ENCODE peak calls at places on chromosomes 6 and 20, in five cellular contexts. One of them, this sample, is unnamed.

GRCh38 chr6:40410792-40411191 is 176.4 kb downstream of the LRFN2 start:
- DNase-seq in left lung: no peak
- DNase-seq in AG04449: no peak
- DNase-seq in right cardiac atrium: no peak
- DNase-seq in upper lobe of right lung: no peak
- DNase-seq in this sample: no peak

GRCh38 chr20:3919352-3919751 is 30.2 kb downstream of the PANK2 start:
- DNase-seq in AG04449: peak; percentile 53
- DNase-seq in left lung: no peak
- DNase-seq in right cardiac atrium: no peak
- DNase-seq in upper lobe of right lung: no peak
- DNase-seq in this sample: no peak

GRCh38 chr6:5365430-5366195 is 104.3 kb downstream of the FARS2 start:
- DNase-seq in left lung: no peak
- DNase-seq in upper lobe of right lung: no peak
- DNase-seq in AG04449: no peak
- DNase-seq in right cardiac atrium: no peak
- DNase-seq in this sample: no peak

GRCh38 chr6:4349323-4349722 is 213.9 kb upstream of the ECI2 start:
- DNase-seq in AG04449: no peak
- DNase-seq in right cardiac atrium: no peak
- DNase-seq in left lung: no peak
- DNase-seq in upper lobe of right lung: no peak
- DNase-seq in this sample: no peak

GRCh38 chr20:366042-366718 is 14.4 kb upstream of the TRIB3 start:
- DNase-seq in left lung: no peak
- DNase-seq in upper lobe of right lung: no peak
- DNase-seq in AG04449: no peak
- DNase-seq in right cardiac atrium: no peak
- DNase-seq in this sample: peak; percentile 76

GRCh38 chr20:17848649-17849048 is 119.9 kb downstream of the SNX5 start:
- DNase-seq in right cardiac atrium: no peak
- DNase-seq in upper lobe of right lung: no peak
- DNase-seq in left lung: no peak
- DNase-seq in AG04449: no peak
- DNase-seq in this sample: no peak

GRCh38 chr6:119020597-119021561 is 57.6 kb downstream of the FAM184A start:
- DNase-seq in right cardiac atrium: no peak
- DNase-seq in upper lobe of right lung: no peak
- DNase-seq in left lung: no peak
- DNase-seq in AG04449: no peak
- DNase-seq in this sample: no peak

GRCh38 chr20:41456341-41456740 is 89.7 kb upstream of the EMILIN3 start:
- DNase-seq in left lung: no peak
- DNase-seq in upper lobe of right lung: no peak
- DNase-seq in AG04449: peak; percentile 12
- DNase-seq in right cardiac atrium: no peak
- DNase-seq in this sample: no peak

GRCh38 chr20:11569163-11569562 is 348.5 kb upstream of the BTBD3 start:
- DNase-seq in right cardiac atrium: no peak
- DNase-seq in left lung: no peak
- DNase-seq in AG04449: no peak
- DNase-seq in upper lobe of right lung: no peak
- DNase-seq in this sample: no peak

GRCh38 chr6:154410215-154410614 is 53.6 kb upstream of the IPCEF1 start:
- DNase-seq in right cardiac atrium: no peak
- DNase-seq in AG04449: no peak
- DNase-seq in left lung: no peak
- DNase-seq in upper lobe of right lung: no peak
- DNase-seq in this sample: no peak

GRCh38 chr6:143514996-143515760 is 3.7 kb upstream of the FUCA2 start:
- DNase-seq in AG04449: no peak
- DNase-seq in left lung: no peak
- DNase-seq in right cardiac atrium: peak; percentile 86
- DNase-seq in upper lobe of right lung: no peak
- DNase-seq in this sample: no peak

GRCh38 chr6:20182926-20183521 is 29.2 kb downstream of the MBOAT1 start:
- DNase-seq in left lung: no peak
- DNase-seq in AG04449: no peak
- DNase-seq in right cardiac atrium: peak; percentile 69
- DNase-seq in upper lobe of right lung: peak; percentile 80
- DNase-seq in this sample: peak; percentile 69

GRCh38 chr20:58649288-58650180 is 1.5 kb upstream of the STX16 start:
- DNase-seq in left lung: peak; percentile 88
- DNase-seq in upper lobe of right lung: peak; percentile 73
- DNase-seq in right cardiac atrium: peak; percentile 79
- DNase-seq in AG04449: no peak
- DNase-seq in this sample: no peak

GRCh38 chr20:53914091-53914860 is 156.1 kb downstream of the BCAS1 start:
- DNase-seq in AG04449: no peak
- DNase-seq in right cardiac atrium: no peak
- DNase-seq in left lung: no peak
- DNase-seq in upper lobe of right lung: no peak
- DNase-seq in this sample: no peak
- H3K4me3 ChIP-seq in AG04449: no peak overlapping the region
- H3K4me3 ChIP-seq in right cardiac atrium: no peak overlapping the region
- H3K4me3 ChIP-seq in left lung: no peak overlapping the region
- H3K4me3 ChIP-seq in upper lobe of right lung: no peak overlapping the region
- H3K4me3 ChIP-seq in this sample: no peak overlapping the region

GRCh38 chr6:26088344-26088743 is 1.1 kb downstream of the HFE start:
- DNase-seq in upper lobe of right lung: no peak
- DNase-seq in AG04449: no peak
- DNase-seq in right cardiac atrium: no peak
- DNase-seq in left lung: no peak
- DNase-seq in this sample: no peak
- H3K4me3 ChIP-seq in upper lobe of right lung: peak overlapping the region; percentile 74
- H3K4me3 ChIP-seq in AG04449: peak overlapping the region; percentile 73
- H3K4me3 ChIP-seq in right cardiac atrium: peak overlapping the region; percentile 89
- H3K4me3 ChIP-seq in left lung: peak overlapping the region; percentile 65
- H3K4me3 ChIP-seq in this sample: no peak overlapping the region

GRCh38 chr6:166586424-166587156 is at the start of gene RAMACL:
- DNase-seq in left lung: no peak
- DNase-seq in right cardiac atrium: no peak
- DNase-seq in upper lobe of right lung: no peak
- DNase-seq in AG04449: no peak
- DNase-seq in this sample: no peak
- H3K4me3 ChIP-seq in left lung: no peak within 1 kb of the TSS
- H3K4me3 ChIP-seq in right cardiac atrium: no peak within 1 kb of the TSS
- H3K4me3 ChIP-seq in upper lobe of right lung: no peak within 1 kb of the TSS
- H3K4me3 ChIP-seq in AG04449: no peak within 1 kb of the TSS
- H3K4me3 ChIP-seq in this sample: no peak within 1 kb of the TSS

GRCh38 chr20:21511485-21511849 is 2.4 kb downstream of the NKX2-2 start:
- DNase-seq in upper lobe of right lung: no peak
- DNase-seq in right cardiac atrium: no peak
- DNase-seq in left lung: no peak
- DNase-seq in AG04449: no peak
- DNase-seq in this sample: no peak

GRCh38 chr20:21511850-21512633 is 1.8 kb downstream of the NKX2-2 start:
- DNase-seq in right cardiac atrium: no peak
- DNase-seq in upper lobe of right lung: no peak
- DNase-seq in left lung: peak; percentile 73
- DNase-seq in AG04449: no peak
- DNase-seq in this sample: no peak

GRCh38 chr20:21513881-21514540 is at the start of gene NKX2-2:
- DNase-seq in left lung: peak; percentile 57
- DNase-seq in AG04449: no peak
- DNase-seq in upper lobe of right lung: no peak
- DNase-seq in right cardiac atrium: no peak
- DNase-seq in this sample: no peak

GRCh38 chr20:21513181-21513663 is 642 bp downstream of the NKX2-2 start:
- DNase-seq in left lung: peak; percentile 65
- DNase-seq in upper lobe of right lung: no peak
- DNase-seq in AG04449: no peak
- DNase-seq in right cardiac atrium: no peak
- DNase-seq in this sample: no peak

GRCh38 chr20:21512634-21513180 is 1.2 kb downstream of the NKX2-2 start:
- DNase-seq in AG04449: no peak
- DNase-seq in upper lobe of right lung: no peak
- DNase-seq in left lung: peak; percentile 69
- DNase-seq in right cardiac atrium: no peak
- DNase-seq in this sample: no peak
- H3K4me3 ChIP-seq in AG04449: peak overlapping the region; percentile 23
- H3K4me3 ChIP-seq in upper lobe of right lung: no peak overlapping the region
- H3K4me3 ChIP-seq in left lung: no peak overlapping the region
- H3K4me3 ChIP-seq in right cardiac atrium: peak overlapping the region; percentile 13
- H3K4me3 ChIP-seq in this sample: no peak overlapping the region

DNA sequence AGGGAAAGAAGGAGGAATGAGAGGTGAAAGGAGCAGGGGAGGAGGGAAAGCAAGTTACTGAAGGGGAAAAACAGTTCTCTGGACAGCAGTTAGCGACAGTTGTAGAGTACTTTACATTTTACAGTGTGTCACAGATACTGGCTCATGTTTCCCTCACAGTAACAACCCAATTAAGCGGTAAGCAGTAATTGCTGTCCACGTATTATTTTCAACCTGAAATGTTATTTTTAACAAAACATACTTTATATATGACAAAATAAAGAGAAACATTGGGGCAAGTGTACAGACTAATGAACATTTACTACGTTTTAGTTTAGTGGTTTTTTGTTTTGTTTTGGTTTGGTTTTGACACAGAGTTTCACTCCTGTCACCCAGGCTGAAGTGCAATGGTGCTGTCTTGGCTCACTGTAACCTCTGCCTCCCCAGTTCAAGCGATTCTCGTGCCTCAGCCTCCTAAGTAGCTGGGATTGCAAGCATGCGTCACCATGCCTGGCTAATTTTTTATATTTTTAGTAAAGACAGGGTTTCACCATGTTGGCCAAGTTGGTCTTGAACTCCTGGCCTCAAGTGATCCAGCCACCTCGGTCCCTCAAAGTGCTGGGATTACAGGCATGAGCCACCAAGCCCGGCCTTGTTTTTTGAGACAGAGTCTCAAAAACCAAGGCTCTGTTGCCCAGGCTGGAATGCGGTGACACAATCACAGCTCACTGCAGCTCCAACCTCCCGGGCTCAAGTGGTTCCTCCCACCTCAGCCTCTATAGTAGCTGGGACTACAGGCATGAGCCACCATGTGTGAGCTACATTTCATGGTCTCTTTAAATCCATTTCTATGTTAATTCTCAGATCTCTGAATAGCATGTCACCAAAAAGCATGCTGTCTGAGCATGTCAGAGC is 22.6 kb upstream of the BTN3A2 start:
- DNase-seq in AG04449: no peak
- DNase-seq in upper lobe of right lung: no peak
- DNase-seq in left lung: no peak
- DNase-seq in right cardiac atrium: no peak
- DNase-seq in this sample: no peak
- H3K4me3 ChIP-seq in AG04449: peak overlapping the region; percentile 37
- H3K4me3 ChIP-seq in upper lobe of right lung: peak overlapping the region; percentile 13
- H3K4me3 ChIP-seq in left lung: no peak overlapping the region
- H3K4me3 ChIP-seq in right cardiac atrium: no peak overlapping the region
- H3K4me3 ChIP-seq in this sample: no peak overlapping the region

GRCh38 chr6:44254201-44254956 is 2.9 kb downstream of the SLC35B2 start:
- DNase-seq in AG04449: no peak
- DNase-seq in upper lobe of right lung: no peak
- DNase-seq in right cardiac atrium: peak; percentile 59
- DNase-seq in left lung: peak; percentile 33
- DNase-seq in this sample: no peak

GRCh38 chr6:44254957-44255808 is 2.1 kb downstream of the SLC35B2 start:
- DNase-seq in right cardiac atrium: peak; percentile 49
- DNase-seq in AG04449: no peak
- DNase-seq in upper lobe of right lung: no peak
- DNase-seq in left lung: peak; percentile 37
- DNase-seq in this sample: no peak

GRCh38 chr6:44256291-44257006 is 879 bp downstream of the SLC35B2 start:
- DNase-seq in upper lobe of right lung: no peak
- DNase-seq in AG04449: no peak
- DNase-seq in left lung: peak; percentile 47
- DNase-seq in right cardiac atrium: no peak
- DNase-seq in this sample: no peak

GRCh38 chr6:44257007-44257752 is at the start of gene SLC35B2:
- DNase-seq in upper lobe of right lung: peak; percentile 85
- DNase-seq in right cardiac atrium: peak; percentile 91
- DNase-seq in left lung: peak; percentile 91
- DNase-seq in AG04449: no peak
- DNase-seq in this sample: no peak

GRCh38 chr6:44255848-44256247 is 1.5 kb downstream of the SLC35B2 start:
- DNase-seq in left lung: no peak
- DNase-seq in upper lobe of right lung: no peak
- DNase-seq in AG04449: no peak
- DNase-seq in right cardiac atrium: no peak
- DNase-seq in this sample: no peak
- H3K4me3 ChIP-seq in left lung: no peak overlapping the region
- H3K4me3 ChIP-seq in upper lobe of right lung: peak overlapping the region; percentile 94
- H3K4me3 ChIP-seq in AG04449: peak overlapping the region; percentile 88
- H3K4me3 ChIP-seq in right cardiac atrium: no peak overlapping the region
- H3K4me3 ChIP-seq in this sample: peak overlapping the region; percentile 83

GRCh38 chr20:50151034-50151743 is 2.3 kb downstream of the PEDS1 start:
- DNase-seq in left lung: no peak
- DNase-seq in AG04449: no peak
- DNase-seq in upper lobe of right lung: no peak
- DNase-seq in right cardiac atrium: no peak
- DNase-seq in this sample: peak; percentile 74
- H3K4me3 ChIP-seq in left lung: peak overlapping the region; percentile 97
- H3K4me3 ChIP-seq in AG04449: peak overlapping the region; percentile 2
- H3K4me3 ChIP-seq in upper lobe of right lung: peak overlapping the region; percentile 99
- H3K4me3 ChIP-seq in right cardiac atrium: no peak overlapping the region
- H3K4me3 ChIP-seq in this sample: peak overlapping the region; percentile 37

GRCh38 chr6:35044145-35044745 is 96.9 kb downstream of the TCP11 start:
- DNase-seq in AG04449: no peak
- DNase-seq in upper lobe of right lung: no peak
- DNase-seq in right cardiac atrium: no peak
- DNase-seq in left lung: no peak
- DNase-seq in this sample: peak; percentile 88
- H3K4me3 ChIP-seq in AG04449: no peak overlapping the region
- H3K4me3 ChIP-seq in upper lobe of right lung: no peak overlapping the region
- H3K4me3 ChIP-seq in right cardiac atrium: no peak overlapping the region
- H3K4me3 ChIP-seq in left lung: no peak overlapping the region
- H3K4me3 ChIP-seq in this sample: no peak overlapping the region

GRCh38 chr6:112935402-112936078 is 588.4 kb downstream of the RFPL4B start:
- DNase-seq in upper lobe of right lung: no peak
- DNase-seq in right cardiac atrium: no peak
- DNase-seq in left lung: no peak
- DNase-seq in AG04449: no peak
- DNase-seq in this sample: no peak
- H3K4me3 ChIP-seq in upper lobe of right lung: no peak overlapping the region
- H3K4me3 ChIP-seq in right cardiac atrium: no peak overlapping the region
- H3K4me3 ChIP-seq in left lung: no peak overlapping the region
- H3K4me3 ChIP-seq in AG04449: no peak overlapping the region
- H3K4me3 ChIP-seq in this sample: no peak overlapping the region

DNA sequence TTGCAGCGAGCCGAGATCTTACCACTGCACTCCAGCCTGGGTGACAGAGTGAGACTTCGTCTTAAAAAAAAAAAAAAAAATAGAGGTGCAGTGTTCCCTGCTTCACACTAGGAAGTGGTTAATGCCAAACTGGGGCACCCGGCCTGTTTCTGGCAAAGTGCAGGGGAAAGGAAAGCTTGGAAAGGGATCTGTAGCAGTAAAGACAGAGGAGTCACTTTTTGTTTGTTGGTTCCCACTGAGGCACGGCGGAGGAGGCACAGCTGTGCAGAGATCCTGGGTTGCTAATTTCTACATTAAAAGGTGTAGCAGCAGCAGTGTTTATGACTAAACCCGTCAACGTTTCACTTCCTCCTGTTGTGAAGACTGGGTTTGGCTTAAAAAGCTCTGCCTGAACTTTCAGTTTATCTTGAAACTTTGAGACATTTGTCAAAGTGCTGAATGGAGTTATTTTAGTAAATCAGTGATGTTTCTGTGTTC is 125.6 kb downstream of the CARMIL1 start:
- DNase-seq in upper lobe of right lung: no peak
- DNase-seq in right cardiac atrium: no peak
- DNase-seq in left lung: no peak
- DNase-seq in AG04449: no peak
- DNase-seq in this sample: no peak
- H3K4me3 ChIP-seq in upper lobe of right lung: no peak overlapping the region
- H3K4me3 ChIP-seq in right cardiac atrium: no peak overlapping the region
- H3K4me3 ChIP-seq in left lung: no peak overlapping the region
- H3K4me3 ChIP-seq in AG04449: no peak overlapping the region
- H3K4me3 ChIP-seq in this sample: no peak overlapping the region